ENCODE peak calls at places on chromosomes 6 and 20, in four cellular contexts. B, X, U and H are unnamed samples.

GRCh38 chr20:64149141-64149540 is 15.1 kb upstream of the MYT1 start:
- DNase-seq in B (no peak), X (no peak), U (no peak), H (no peak)

GRCh38 chr20:17663040-17663399 is 19.0 kb downstream of the RRBP1 start:
- DNase-seq in B (no peak), X (no peak), U (no peak), H (no peak)

GRCh38 chr6:83119742-83120300 is 52.4 kb downstream of the DOP1A start:
- DNase-seq in B (no peak), X (no peak), U (no peak), H (no peak)

GRCh38 chr6:16805190-16805860 is 44.1 kb upstream of the ATXN1 start:
- DNase-seq in B (no peak), X (peak), U (no peak), H (no peak)

GRCh38 chr20:50034567-50035170 is 51.9 kb downstream of the SNAI1 start:
- DNase-seq in B (no peak), X (peak), U (no peak), H (no peak)

GRCh38 chr6:56040875-56041274 is 165.5 kb upstream of the BMP5 start:
- DNase-seq in B (no peak), X (peak), U (no peak), H (no peak)

GRCh38 chr20:32356935-32357868 is 929 bp upstream of the ASXL1 start:
- DNase-seq in B (no peak), X (peak), U (peak), H (no peak)

GRCh38 chr6:89264296-89264695 is 47.1 kb upstream of the GABRR1 start:
- DNase-seq in B (no peak), X (no peak), U (no peak), H (no peak)

GRCh38 chr6:69097948-69098347 is 462.9 kb downstream of the ADGRB3 start:
- DNase-seq in B (no peak), X (no peak), U (no peak), H (no peak)

GRCh38 chr6:134115715-134116074 is 63.3 kb upstream of the SLC2A12 start:
- DNase-seq in B (no peak), X (no peak), U (no peak), H (no peak)

GRCh38 chr20:60249436-60249835 is 291.2 kb downstream of the CDH26 start:
- DNase-seq in B (no peak), X (peak), U (no peak), H (peak)

GRCh38 chr20:33689973-33690372 is 3.8 kb upstream of the E2F1 start:
- DNase-seq in B (no peak), X (peak), U (no peak), H (no peak)

GRCh38 chr6:83155794-83156193 is 37.3 kb downstream of the PGM3 start:
- DNase-seq in B (no peak), X (no peak), U (no peak), H (no peak)

GRCh38 chr20:60138263-60139127 is 180.3 kb downstream of the CDH26 start:
- DNase-seq in B (no peak), X (no peak), U (no peak), H (peak)

GRCh38 chr6:35160642-35161041 is 19.5 kb upstream of the TCP11 start:
- DNase-seq in B (no peak), X (no peak), U (no peak), H (no peak)

GRCh38 chr6:28263946-28264345 is 3.0 kb upstream of the ZSCAN26 start:
- DNase-seq in B (no peak), X (no peak), U (no peak), H (no peak)

GRCh38 chr6:33313105-33313708 is 671 bp downstream of the TAPBP start:
- DNase-seq in B (peak), X (no peak), U (no peak), H (peak)

GRCh38 chr6:107634147-107635057 is 144.5 kb downstream of the SOBP start:
- DNase-seq in B (peak), X (no peak), U (no peak), H (no peak)

GRCh38 chr6:118501099-118501498 is 47.0 kb upstream of the PLN start:
- DNase-seq in B (no peak), X (no peak), U (no peak), H (no peak)

GRCh38 chr6:12291785-12292604 is 1.8 kb downstream of the EDN1 start:
- DNase-seq in B (peak), X (no peak), U (no peak), H (no peak)

GRCh38 chr20:49758781-49759180 is 45.1 kb upstream of the B4GALT5 start:
- DNase-seq in B (no peak), X (no peak), U (no peak), H (peak)

GRCh38 chr20:33537608-33538007 is 47.7 kb downstream of the CBFA2T2 start:
- DNase-seq in B (no peak), X (no peak), U (no peak), H (no peak)

GRCh38 chr6:30075987-30076311 is 380 bp upstream of the RNF39 start:
- DNase-seq in B (no peak), X (no peak), U (no peak), H (no peak)

GRCh38 chr20:21705466-21706344 is at the start of gene PAX1:
- DNase-seq in B (peak), X (no peak), U (no peak), H (peak)

GRCh38 chr6:137024172-137024990 is 20.4 kb downstream of the IL20RA start:
- DNase-seq in B (no peak), X (no peak), U (no peak), H (no peak)

GRCh38 chr6:100459291-100459690 is 5.4 kb downstream of the SIM1 start:
- DNase-seq in B (no peak), X (no peak), U (no peak), H (no peak)

GRCh38 chr20:62219101-62219991 is 732 bp downstream of the HRH3 start:
- DNase-seq in B (no peak), X (no peak), U (no peak), H (no peak)

GRCh38 chr20:63580796-63581461 is 6.9 kb upstream of the HELZ2 start:
- DNase-seq in B (peak), X (peak), U (peak), H (peak)

GRCh38 chr6:3825851-3826581 is 23.2 kb upstream of the FAM50B start:
- DNase-seq in B (peak), X (peak), U (peak), H (peak)

GRCh38 chr20:58712116-58712822 is 19.7 kb downstream of the NPEPL1 start:
- DNase-seq in B (no peak), X (no peak), U (no peak), H (no peak)

GRCh38 chr20:45503430-45503829 is 12.0 kb downstream of the SPINT3 start:
- DNase-seq in B (no peak), X (no peak), U (no peak), H (no peak)

GRCh38 chr6:89298680-89299450 is 16.2 kb downstream of the GABRR2 start:
- DNase-seq in B (no peak), X (peak), U (peak), H (peak)

GRCh38 chr6:124987291-124987690 is 25.1 kb downstream of the RNF217 start:
- DNase-seq in B (no peak), X (no peak), U (no peak), H (no peak)

GRCh38 chr6:128118401-128118800 is 217.5 kb upstream of the THEMIS start:
- DNase-seq in B (no peak), X (peak), U (no peak), H (no peak)

GRCh38 chr6:133227344-133227743 is 13.8 kb upstream of the EYA4 start:
- DNase-seq in B (no peak), X (no peak), U (no peak), H (no peak)

DNA sequence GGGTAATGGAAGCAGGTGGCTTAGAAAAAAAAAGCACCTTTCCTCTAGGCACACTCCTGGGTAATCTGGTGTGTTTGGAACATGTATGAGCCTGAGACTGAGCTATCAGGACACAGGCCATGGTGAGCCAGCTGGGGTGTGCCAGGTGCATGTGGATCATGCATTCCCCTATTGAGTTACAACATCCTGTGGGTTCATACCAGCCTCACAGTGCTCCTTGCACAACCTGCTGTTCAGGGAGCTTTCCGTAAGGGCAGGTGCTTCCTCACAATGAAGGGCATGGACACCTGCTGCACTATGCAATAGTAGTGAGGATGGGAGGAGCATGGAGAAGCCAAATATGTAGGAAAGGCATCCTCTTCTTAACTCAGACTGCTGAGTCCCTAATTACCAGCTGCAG is 197.2 kb upstream of the SUPT3H start:
- DNase-seq in B (no peak), X (no peak), U (no peak), H (no peak)
- TF ChIP-seq CTCF in B (no peak), X (no peak), U (no peak), H (no peak)

DNA sequence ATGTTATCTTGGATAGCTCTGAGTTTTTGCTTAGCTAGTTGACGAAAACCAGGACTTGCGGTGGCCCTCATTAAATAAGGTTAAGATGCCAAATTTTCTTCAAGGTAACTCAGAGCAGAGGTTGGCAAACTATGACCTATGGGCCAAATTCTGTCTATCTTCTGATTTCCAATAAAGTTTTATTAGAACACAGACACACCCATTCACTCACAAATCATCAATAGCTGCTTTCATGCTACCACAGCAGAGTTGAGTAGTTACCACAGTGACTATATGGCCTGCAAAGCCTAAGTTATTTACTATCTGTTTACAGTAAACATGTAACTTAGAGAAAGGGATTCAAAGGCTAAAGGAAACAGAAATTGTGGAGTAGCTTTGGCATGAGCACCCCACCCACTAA is 23.6 kb downstream of the DCDC2 start:
- DNase-seq in B (no peak), X (no peak), U (no peak), H (no peak)
- TF ChIP-seq CTCF in B (no peak), X (no peak), U (no peak), H (no peak)

GRCh38 chr20:52473171-52473570 is 281.6 kb upstream of the ZFP64 start:
- DNase-seq in B (no peak), X (no peak), U (no peak), H (no peak)
- TF ChIP-seq CTCF in B (no peak), X (no peak), U (no peak), H (no peak)

DNA sequence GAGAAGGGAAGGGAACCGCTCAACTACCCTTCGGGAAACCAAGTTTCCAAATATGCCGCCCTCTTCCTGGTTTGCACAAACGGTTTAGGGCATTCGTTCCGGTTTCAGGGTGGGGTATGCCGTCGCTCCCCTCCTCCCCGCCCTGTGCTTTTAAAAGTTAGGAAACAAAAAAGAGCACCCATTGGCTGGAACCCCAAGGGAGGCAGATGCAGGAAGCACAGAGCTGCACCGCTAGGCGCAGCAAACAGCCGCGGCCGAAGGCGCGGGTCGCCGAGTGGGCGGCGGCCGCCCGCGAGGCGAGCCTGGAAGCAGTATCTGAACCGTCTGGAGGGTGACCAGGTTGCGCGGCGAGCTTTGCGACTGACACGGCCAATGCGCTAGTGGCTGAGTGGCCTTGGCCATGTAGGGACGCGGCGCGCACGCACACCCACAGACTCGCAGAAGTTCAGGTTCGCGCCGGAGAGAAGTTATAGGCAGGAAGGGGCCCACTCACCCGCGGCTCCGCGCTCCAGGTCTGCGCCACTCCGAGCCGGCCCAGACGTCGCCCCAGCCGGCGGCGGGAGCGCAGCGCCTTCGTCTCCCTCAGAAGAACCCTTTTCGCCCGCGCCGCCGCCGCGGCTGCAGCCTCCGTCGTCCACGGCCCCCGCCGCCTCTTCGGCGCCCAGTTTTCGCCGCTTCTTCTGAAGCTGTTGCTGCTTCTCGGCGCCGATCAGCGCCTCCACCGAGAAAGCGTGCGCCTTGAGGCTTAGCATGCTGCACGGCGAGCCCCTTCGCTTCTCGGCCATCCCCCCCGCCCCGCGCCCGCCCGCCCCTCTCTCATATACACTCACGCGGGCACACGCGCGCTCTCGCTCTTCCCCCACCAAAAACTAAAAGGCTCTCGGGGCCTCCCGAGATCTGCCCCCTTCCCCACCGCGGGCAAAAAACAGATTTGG is 734 bp downstream of the TBX18 start:
- DNase-seq in B (peak), X (peak), U (peak), H (peak)
- TF ChIP-seq CTCF in B (no peak), X (no peak), U (no peak), H (no peak)

GRCh38 chr6:43457643-43458042 is 2.3 kb upstream of the DLK2 start:
- DNase-seq in B (no peak), X (no peak), U (no peak), H (no peak)
- TF ChIP-seq CTCF in B (no peak), X (no peak), U (peak), H (peak)

GRCh38 chr6:52573295-52573694 is 3.6 kb downstream of the TRAM2 start:
- DNase-seq in B (no peak), X (no peak), U (no peak), H (no peak)
- TF ChIP-seq CTCF in B (no peak), X (peak), U (no peak), H (no peak)

DNA sequence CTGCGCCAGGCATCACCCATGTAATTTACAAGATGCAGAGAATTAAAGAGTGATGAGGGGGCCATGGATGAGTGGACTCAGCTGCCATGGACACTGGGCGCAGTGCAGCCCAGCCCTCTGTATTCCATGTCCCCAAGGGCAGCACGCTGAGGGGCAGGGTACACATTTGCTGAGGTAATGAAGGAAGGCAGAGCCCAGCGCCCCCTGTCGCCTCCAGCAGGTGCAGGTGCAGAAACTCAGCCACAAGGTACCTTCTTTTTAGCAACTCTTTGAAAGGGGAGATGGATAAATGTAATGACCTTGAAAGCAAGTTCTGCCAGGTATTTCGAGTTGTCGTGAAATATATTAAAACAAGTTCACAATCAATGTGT is 7.1 kb downstream of the CD93 start:
- DNase-seq in B (no peak), X (no peak), U (no peak), H (no peak)
- TF ChIP-seq CTCF in B (peak), X (no peak), U (peak), H (peak)

GRCh38 chr6:168737481-168737880 is 296.5 kb downstream of the SMOC2 start:
- DNase-seq in B (no peak), X (peak), U (peak), H (peak)
- TF ChIP-seq CTCF in B (no peak), X (no peak), U (peak), H (no peak)

DNA sequence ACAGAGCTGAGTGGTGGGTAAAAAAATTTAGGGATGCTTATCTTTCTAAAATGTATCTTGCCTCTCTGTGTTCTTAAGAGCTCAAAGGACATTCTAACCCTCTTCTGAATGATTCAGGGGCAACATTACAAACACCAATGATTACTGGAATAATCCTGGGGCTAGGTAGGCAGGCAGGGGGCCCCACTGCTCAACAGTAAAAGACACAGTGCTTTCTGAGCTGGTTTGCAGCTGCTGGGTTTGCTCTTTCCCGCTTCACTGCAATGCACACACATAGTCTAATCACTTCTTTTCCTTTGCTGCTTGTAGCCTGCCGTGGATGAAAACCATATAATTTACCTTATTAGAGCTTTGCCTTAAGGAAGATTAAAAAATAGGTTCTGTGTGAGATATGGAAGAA is 23.9 kb downstream of the CLDN20 start:
- DNase-seq in B (no peak), X (no peak), U (no peak), H (no peak)
- TF ChIP-seq CTCF in B (no peak), X (no peak), U (no peak), H (no peak)